ENCODE peak calls at places on chromosomes 1 and 21, in seven cellular contexts. J is psoas muscle; Q is adipocyte; D is CD4-positive, alpha-beta memory T cell; L is CD4-positive, CD25-positive, alpha-beta regulatory T cell; W is mucosa of descending colon; C is GM23338. H is an unnamed sample.

GRCh38 chr1:41321277-41321676 is 40.0 kb upstream of the FOXO6 start:
- DNase-seq in J (no peak), Q (no peak), D (no peak), L (no peak), W (no peak), C (no peak), H (no peak)

GRCh38 chr1:159122005-159122621 is 45.5 kb upstream of the AIM2 start:
- DNase-seq in J (no peak), Q (peak; percentile 12), D (no peak), L (no peak), W (no peak), C (no peak), H (no peak)

GRCh38 chr1:167656657-167657056 is 26.6 kb downstream of the RCSD1 start:
- DNase-seq in J (no peak), Q (no peak), D (no peak), L (no peak), W (no peak), C (no peak), H (no peak)

GRCh38 chr1:239843556-239843955 is 248.1 kb upstream of the FMN2 start:
- DNase-seq in J (no peak), Q (no peak), D (no peak), L (no peak), W (no peak), C (no peak), H (no peak)

GRCh38 chr1:75765697-75766355 is 20.2 kb upstream of the RABGGTB start:
- DNase-seq in J (no peak), Q (peak; percentile 84), D (no peak), L (no peak), W (no peak), C (no peak), H (no peak)

GRCh38 chr1:25695066-25695990 is 78.7 kb downstream of the MAN1C1 start:
- DNase-seq in J (peak; percentile 90), Q (peak; percentile 96), D (no peak), L (no peak), W (peak; percentile 74), C (peak; percentile 88), H (peak; percentile 86)

GRCh38 chr1:161096015-161096414 is 2.1 kb upstream of the KLHDC9 start:
- DNase-seq in J (peak; percentile 7), Q (no peak), D (no peak), L (no peak), W (no peak), C (no peak), H (no peak)

GRCh38 chr21:46557919-46558392 is 46.9 kb downstream of the S100B start:
- DNase-seq in J (peak; percentile 42), Q (no peak), D (no peak), L (no peak), W (no peak), C (no peak), H (no peak)

GRCh38 chr1:22636369-22636768 is at the start of gene C1QA:
- DNase-seq in J (peak; percentile 81), Q (no peak), D (no peak), L (no peak), W (peak; percentile 65), C (no peak), H (no peak)

GRCh38 chr1:116544588-116545358 is 26.1 kb downstream of the CD58 start:
- DNase-seq in J (no peak), Q (no peak), D (no peak), L (no peak), W (no peak), C (no peak), H (no peak)

GRCh38 chr1:198890531-198890930 is 251.7 kb downstream of the PTPRC start:
- DNase-seq in J (no peak), Q (peak; percentile 66), D (no peak), L (no peak), W (no peak), C (no peak), H (no peak)

DNA sequence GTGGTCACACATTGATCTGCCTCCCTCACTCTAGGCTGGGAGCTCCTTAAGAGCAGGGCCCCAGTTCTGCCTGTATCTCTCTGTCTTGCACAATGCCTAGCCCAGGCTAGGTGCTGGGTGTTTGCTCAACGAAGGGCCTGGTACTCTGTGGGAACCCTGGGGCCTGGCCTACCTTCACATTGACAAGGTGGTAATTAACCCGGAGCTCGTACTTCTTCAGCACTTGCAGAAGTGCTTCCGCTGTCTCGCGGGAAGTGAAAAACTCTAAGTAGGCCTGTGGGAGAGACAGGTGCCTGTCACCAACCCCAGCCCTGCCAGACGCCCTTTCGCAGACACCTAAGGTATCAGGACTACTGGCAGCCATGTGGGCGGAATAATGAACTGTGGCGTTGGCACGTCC is 13.7 kb downstream of the MTHFR start:
- DNase-seq in J (no peak), Q (no peak), D (no peak), L (no peak), W (no peak), C (no peak), H (peak; percentile 88)
- H3K4me1 ChIP-seq in J (peaks cover 68% of the 10 kb centered on the region), Q (peaks cover 61% of the 10 kb centered on the region), D (no peaks in the 10 kb centered on the region), L (no peaks in the 10 kb centered on the region), W (peaks cover 27% of the 10 kb centered on the region), C (peaks cover 16% of the 10 kb centered on the region), H (peaks cover 65% of the 10 kb centered on the region)

GRCh38 chr1:212964102-212964501 is 13.8 kb downstream of the VASH2 start:
- DNase-seq in J (no peak), Q (no peak), D (no peak), L (no peak), W (no peak), C (no peak), H (no peak)

GRCh38 chr1:212962509-212962908 is 12.2 kb downstream of the VASH2 start:
- DNase-seq in J (no peak), Q (no peak), D (no peak), L (no peak), W (no peak), C (no peak), H (no peak)

GRCh38 chr1:212958175-212958574 is 7.8 kb downstream of the VASH2 start:
- DNase-seq in J (no peak), Q (no peak), D (no peak), L (no peak), W (no peak), C (no peak), H (no peak)

GRCh38 chr1:212959266-212960220 is 9.2 kb downstream of the VASH2 start:
- DNase-seq in J (no peak), Q (no peak), D (no peak), L (no peak), W (no peak), C (no peak), H (no peak)

GRCh38 chr1:212960932-212961331 is 10.6 kb downstream of the VASH2 start:
- DNase-seq in J (no peak), Q (no peak), D (no peak), L (no peak), W (no peak), C (no peak), H (no peak)
- H3K4me1 ChIP-seq in J (no peaks in the 10 kb centered on the region), Q (no peaks in the 10 kb centered on the region), D (no peaks in the 10 kb centered on the region), L (no peaks in the 10 kb centered on the region), W (no peaks in the 10 kb centered on the region), C (peaks cover 54% of the 10 kb centered on the region), H (no peaks in the 10 kb centered on the region)

DNA sequence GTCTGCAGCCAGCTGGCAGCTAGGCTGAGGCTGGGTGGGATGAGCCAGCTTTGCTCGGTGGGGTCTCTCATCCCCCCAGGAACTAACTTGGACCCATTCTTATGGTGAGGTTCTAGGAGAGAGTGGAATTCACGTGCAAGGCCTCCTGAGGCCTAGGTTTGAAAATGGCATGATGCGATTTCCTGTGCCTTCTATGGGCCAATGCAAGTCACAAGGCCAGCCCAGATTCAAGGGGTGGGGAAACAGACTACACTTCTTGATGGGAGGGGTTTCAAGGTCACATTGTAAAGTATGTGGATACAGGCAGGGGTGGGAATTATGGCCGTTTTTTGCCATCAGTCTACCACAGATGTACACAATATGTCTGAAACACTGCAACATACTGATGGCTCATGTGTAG is 48.3 kb downstream of the HTR6 start:
- DNase-seq in J (no peak), Q (no peak), D (no peak), L (no peak), W (no peak), C (no peak), H (no peak)
- H3K4me1 ChIP-seq in J (no peaks in the 10 kb centered on the region), Q (no peaks in the 10 kb centered on the region), D (peaks cover 14% of the 10 kb centered on the region), L (no peaks in the 10 kb centered on the region), W (no peaks in the 10 kb centered on the region), C (no peaks in the 10 kb centered on the region), H (no peaks in the 10 kb centered on the region)

GRCh38 chr1:236736761-236737160 is 50.5 kb downstream of the ACTN2 start:
- DNase-seq in J (no peak), Q (no peak), D (no peak), L (no peak), W (no peak), C (no peak), H (no peak)
- H3K4me1 ChIP-seq in J (no peaks in the 10 kb centered on the region), Q (no peaks in the 10 kb centered on the region), D (no peaks in the 10 kb centered on the region), L (no peaks in the 10 kb centered on the region), W (no peaks in the 10 kb centered on the region), C (peaks cover 5% of the 10 kb centered on the region), H (no peaks in the 10 kb centered on the region)